ENCODE peak calls at places on chromosomes 16 and 17, in six cellular contexts. X is AG04450; J is GM23248; R is neural progenitor cell; A is RWPE2; K is CD8-positive, alpha-beta T cell. G is an unnamed sample.
A peak's percentile ranks its signal among the peaks of the same experiment; 100 is the strongest.

GRCh38 chr17:51079049-51079448 is 41.6 kb downstream of the SPAG9 start:
- DNase-seq in X (no peak), J (peak; percentile 64), R (no peak), A (no peak), K (no peak), G (no peak)

GRCh38 chr16:17843905-17844304 is 373.1 kb upstream of the XYLT1 start:
- DNase-seq in X (no peak), J (no peak), R (no peak), A (no peak), K (no peak), G (no peak)

GRCh38 chr17:16267174-16267573 is 50.2 kb downstream of the PIGL start:
- DNase-seq in X (no peak), J (no peak), R (no peak), A (no peak), K (no peak), G (no peak)

GRCh38 chr17:42325026-42325425 is 36.7 kb downstream of the STAT5A start:
- DNase-seq in X (peak; percentile 64), J (peak; percentile 99), R (no peak), A (peak; percentile 88), K (no peak), G (peak; percentile 33)

GRCh38 chr17:44198721-44199552 is 747 bp downstream of the ATXN7L3 start:
- DNase-seq in X (no peak), J (peak; percentile 76), R (peak; percentile 89), A (no peak), K (peak; percentile 51), G (no peak)

GRCh38 chr16:75789237-75789636 is 62.9 kb upstream of the CPHXL start:
- DNase-seq in X (peak; percentile 4), J (peak; percentile 66), R (peak; percentile 66), A (no peak), K (no peak), G (no peak)

GRCh38 chr17:31008374-31009035 is 37.7 kb downstream of the RNF135 start:
- DNase-seq in X (no peak), J (peak; percentile 82), R (peak; percentile 85), A (peak; percentile 62), K (peak; percentile 55), G (no peak)

GRCh38 chr17:78154903-78155811 is 9.0 kb downstream of the C17orf99 start:
- DNase-seq in X (no peak), J (no peak), R (no peak), A (no peak), K (no peak), G (no peak)

GRCh38 chr17:76446449-76447231 is 6.3 kb downstream of the UBE2O start:
- DNase-seq in X (no peak), J (peak; percentile 86), R (no peak), A (peak; percentile 83), K (no peak), G (no peak)

GRCh38 chr16:143047-143446 is 4.6 kb upstream of the NPRL3 start:
- DNase-seq in X (no peak), J (no peak), R (no peak), A (no peak), K (no peak), G (no peak)

GRCh38 chr16:143456-143855 is 5.0 kb upstream of the NPRL3 start:
- DNase-seq in X (no peak), J (no peak), R (no peak), A (no peak), K (no peak), G (no peak)

GRCh38 chr16:140175-140857 is 1.8 kb upstream of the NPRL3 start:
- DNase-seq in X (no peak), J (no peak), R (no peak), A (no peak), K (no peak), G (no peak)

GRCh38 chr16:142405-142804 is 3.9 kb upstream of the NPRL3 start:
- DNase-seq in X (no peak), J (no peak), R (no peak), A (no peak), K (no peak), G (no peak)

GRCh38 chr16:138049-138417 is 440 bp downstream of the NPRL3 start:
- DNase-seq in X (no peak), J (peak; percentile 51), R (peak; percentile 81), A (no peak), K (peak; percentile 28), G (no peak)
- H3K27ac ChIP-seq in X (no peak overlapping the region), J (peak overlapping the region; percentile 53), R (peak overlapping the region; percentile 74), A (peak overlapping the region; percentile 37), K (peak overlapping the region; percentile 40), G (peak overlapping the region; percentile 70)

GRCh38 chr17:14747576-14747940 is 446.7 kb downstream of the HS3ST3B1 start:
- DNase-seq in X (no peak), J (peak; percentile 79), R (no peak), A (no peak), K (no peak), G (no peak)

GRCh38 chr17:14746784-14747575 is 446.1 kb downstream of the HS3ST3B1 start:
- DNase-seq in X (no peak), J (no peak), R (no peak), A (no peak), K (no peak), G (no peak)

GRCh38 chr17:14745122-14745521 is 444.2 kb downstream of the HS3ST3B1 start:
- DNase-seq in X (no peak), J (peak; percentile 73), R (no peak), A (no peak), K (no peak), G (no peak)

GRCh38 chr17:14745541-14745940 is 444.7 kb downstream of the HS3ST3B1 start:
- DNase-seq in X (no peak), J (peak; percentile 75), R (no peak), A (no peak), K (no peak), G (no peak)

DNA sequence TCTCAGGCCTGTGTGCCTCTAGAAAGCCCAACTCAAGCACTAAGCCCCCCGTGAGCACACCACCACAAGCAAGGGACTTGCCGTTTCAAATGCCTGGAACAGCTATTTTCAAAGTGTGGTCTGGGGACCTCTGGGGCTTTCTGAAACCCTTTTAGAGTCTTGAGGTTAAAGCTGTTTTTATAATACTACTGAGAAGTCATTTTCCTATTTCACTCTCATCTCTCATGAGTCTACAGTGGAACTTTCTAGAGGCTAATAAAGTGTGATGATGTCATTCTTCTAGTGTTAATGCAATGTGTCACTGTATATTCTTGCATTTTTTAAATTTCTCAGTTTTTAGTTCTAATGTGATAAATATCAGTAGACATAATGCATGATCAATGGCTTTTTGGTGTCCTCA is 443.8 kb downstream of the HS3ST3B1 start:
- DNase-seq in X (no peak), J (peak; percentile 75), R (no peak), A (no peak), K (no peak), G (no peak)
- H3K27ac ChIP-seq in X (no peak overlapping the region), J (peak overlapping the region; percentile 84), R (no peak overlapping the region), A (peak overlapping the region; percentile 82), K (no peak overlapping the region), G (no peak overlapping the region)

GRCh38 chr17:40112718-40113109 is 9.1 kb upstream of the MSL1 start:
- DNase-seq in X (no peak), J (no peak), R (no peak), A (no peak), K (no peak), G (no peak)
- H3K27ac ChIP-seq in X (peak overlapping the region; percentile 54), J (peak overlapping the region; percentile 93), R (no peak overlapping the region), A (peak overlapping the region; percentile 75), K (peak overlapping the region; percentile 13), G (peak overlapping the region; percentile 97)

GRCh38 chr17:7017827-7018200 is 5.0 kb upstream of the BCL6B start:
- DNase-seq in X (no peak), J (no peak), R (no peak), A (no peak), K (no peak), G (no peak)
- H3K27ac ChIP-seq in X (no peak overlapping the region), J (peak overlapping the region; percentile 44), R (no peak overlapping the region), A (no peak overlapping the region), K (no peak overlapping the region), G (peak overlapping the region; percentile 99)

DNA sequence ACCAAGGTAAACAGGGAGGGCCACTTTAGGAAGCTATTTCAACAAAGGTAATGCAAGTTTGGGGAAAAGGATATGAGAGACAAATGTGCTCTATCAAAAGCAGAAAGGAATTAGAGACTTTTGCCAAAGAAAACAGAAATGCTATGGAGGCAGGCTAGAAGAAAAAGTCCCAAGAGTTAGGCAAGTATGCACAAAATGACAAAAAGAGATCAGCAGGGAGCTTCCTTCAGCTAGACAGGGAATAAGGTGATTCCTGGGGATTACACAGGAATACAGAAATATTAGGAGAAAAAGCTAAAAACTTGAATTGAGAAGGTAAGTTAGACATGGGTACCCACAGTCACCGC is 2.4 kb downstream of the FXR2 start:
- DNase-seq in X (no peak), J (no peak), R (no peak), A (no peak), K (no peak), G (no peak)
- H3K27ac ChIP-seq in X (no peak overlapping the region), J (no peak overlapping the region), R (no peak overlapping the region), A (no peak overlapping the region), K (no peak overlapping the region), G (no peak overlapping the region)

GRCh38 chr17:72125742-72126141 is 4.9 kb downstream of the SOX9 start:
- DNase-seq in X (no peak), J (peak; percentile 63), R (no peak), A (no peak), K (no peak), G (no peak)
- H3K27ac ChIP-seq in X (no peak overlapping the region), J (peak overlapping the region; percentile 61), R (peak overlapping the region; percentile 4), A (peak overlapping the region; percentile 28), K (no peak overlapping the region), G (no peak overlapping the region)

GRCh38 chr16:27362570-27363245 is 39.3 kb upstream of the IL21R start:
- DNase-seq in X (no peak), J (no peak), R (no peak), A (no peak), K (no peak), G (no peak)
- H3K27ac ChIP-seq in X (no peak overlapping the region), J (no peak overlapping the region), R (no peak overlapping the region), A (no peak overlapping the region), K (no peak overlapping the region), G (no peak overlapping the region)